ENCODE peak calls at places on chromosome 19, in four cellular contexts. One of them, this sample, is unnamed.

GRCh38 chr19:49499030-49499670 is 2.9 kb downstream of the RPS11 start:
- DNase-seq in HEK293T: no peak
- DNase-seq in glutamatergic neuron: no peak
- DNase-seq in astrocyte: no peak
- DNase-seq in this sample: no peak

GRCh38 chr19:29323046-29323971 is 110.4 kb upstream of the UQCRFS1 start:
- DNase-seq in HEK293T: no peak
- DNase-seq in astrocyte: no peak
- DNase-seq in glutamatergic neuron: no peak
- DNase-seq in this sample: no peak

GRCh38 chr19:1173160-1173844 is 766 bp downstream of the SBNO2 start:
- DNase-seq in glutamatergic neuron: no peak
- DNase-seq in astrocyte: no peak
- DNase-seq in HEK293T: no peak
- DNase-seq in this sample: peak

GRCh38 chr19:45824041-45824471 is 8.9 kb upstream of the RSPH6A start:
- DNase-seq in astrocyte: peak
- DNase-seq in glutamatergic neuron: no peak
- DNase-seq in HEK293T: no peak
- DNase-seq in this sample: no peak

GRCh38 chr19:56266060-56266459 is 6.5 kb upstream of the EDDM13 start:
- DNase-seq in HEK293T: no peak
- DNase-seq in glutamatergic neuron: no peak
- DNase-seq in astrocyte: no peak
- DNase-seq in this sample: no peak

GRCh38 chr19:46014534-46014933 is 8.3 kb downstream of the PGLYRP1 start:
- DNase-seq in glutamatergic neuron: no peak
- DNase-seq in HEK293T: no peak
- DNase-seq in astrocyte: no peak
- DNase-seq in this sample: no peak

GRCh38 chr19:5038631-5039271 is 69.8 kb downstream of the KDM4B start:
- DNase-seq in glutamatergic neuron: no peak
- DNase-seq in astrocyte: no peak
- DNase-seq in HEK293T: peak
- DNase-seq in this sample: peak

GRCh38 chr19:44993526-44993925 is 7.7 kb upstream of the RELB start:
- DNase-seq in glutamatergic neuron: no peak
- DNase-seq in HEK293T: no peak
- DNase-seq in astrocyte: no peak
- DNase-seq in this sample: no peak

GRCh38 chr19:845707-846481 is 5.1 kb downstream of the PRTN3 start:
- DNase-seq in HEK293T: no peak
- DNase-seq in astrocyte: no peak
- DNase-seq in glutamatergic neuron: no peak
- DNase-seq in this sample: no peak